ENCODE peak calls at places on chromosome 9, in ten cellular contexts. One of them, this sample, is unnamed. For H3K4me1, the result is how much of the 10 kb centered on the place peaks cover.

GRCh38 chr9:20623021-20623747 is 885 bp upstream of the MLLT3 start:
- DNase-seq in Peyer's patch: peak
- DNase-seq in CD8-positive, alpha-beta T cell: peak
- DNase-seq in mesendoderm: peak
- DNase-seq in CD8-positive, alpha-beta memory T cell: peak
- DNase-seq in left ventricle myocardium inferior: peak
- DNase-seq in A549: no peak
- DNase-seq in effector memory CD4-positive, alpha-beta T cell: peak
- DNase-seq in adrenal gland: peak
- DNase-seq in uterus: no peak
- DNase-seq in this sample: peak

GRCh38 chr9:97109194-97109811 is 70.4 kb upstream of the CTSV start:
- DNase-seq in adrenal gland: peak
- DNase-seq in A549: peak
- DNase-seq in left ventricle myocardium inferior: no peak
- DNase-seq in uterus: no peak
- DNase-seq in effector memory CD4-positive, alpha-beta T cell: no peak
- DNase-seq in CD8-positive, alpha-beta T cell: no peak
- DNase-seq in CD8-positive, alpha-beta memory T cell: no peak
- DNase-seq in mesendoderm: peak
- DNase-seq in Peyer's patch: no peak
- DNase-seq in this sample: no peak

GRCh38 chr9:36499156-36499886 is 73.4 kb upstream of the MELK start:
- DNase-seq in mesendoderm: no peak
- DNase-seq in Peyer's patch: no peak
- DNase-seq in effector memory CD4-positive, alpha-beta T cell: no peak
- DNase-seq in uterus: no peak
- DNase-seq in adrenal gland: no peak
- DNase-seq in left ventricle myocardium inferior: no peak
- DNase-seq in CD8-positive, alpha-beta memory T cell: no peak
- DNase-seq in A549: no peak
- DNase-seq in CD8-positive, alpha-beta T cell: no peak
- DNase-seq in this sample: no peak

GRCh38 chr9:79542735-79543504 is 28.8 kb upstream of the TLE4 start:
- DNase-seq in left ventricle myocardium inferior: no peak
- DNase-seq in A549: no peak
- DNase-seq in CD8-positive, alpha-beta T cell: no peak
- DNase-seq in adrenal gland: no peak
- DNase-seq in CD8-positive, alpha-beta memory T cell: no peak
- DNase-seq in Peyer's patch: no peak
- DNase-seq in effector memory CD4-positive, alpha-beta T cell: no peak
- DNase-seq in uterus: no peak
- DNase-seq in mesendoderm: peak
- DNase-seq in this sample: no peak

GRCh38 chr9:101718176-101718575 is 20.3 kb downstream of the GRIN3A start:
- DNase-seq in Peyer's patch: no peak
- DNase-seq in mesendoderm: no peak
- DNase-seq in adrenal gland: no peak
- DNase-seq in A549: no peak
- DNase-seq in uterus: no peak
- DNase-seq in CD8-positive, alpha-beta T cell: no peak
- DNase-seq in left ventricle myocardium inferior: no peak
- DNase-seq in CD8-positive, alpha-beta memory T cell: no peak
- DNase-seq in effector memory CD4-positive, alpha-beta T cell: no peak
- DNase-seq in this sample: no peak

GRCh38 chr9:4902135-4902475 is 83.0 kb upstream of the JAK2 start:
- DNase-seq in left ventricle myocardium inferior: no peak
- DNase-seq in adrenal gland: no peak
- DNase-seq in Peyer's patch: no peak
- DNase-seq in uterus: no peak
- DNase-seq in mesendoderm: no peak
- DNase-seq in A549: no peak
- DNase-seq in effector memory CD4-positive, alpha-beta T cell: no peak
- DNase-seq in CD8-positive, alpha-beta memory T cell: no peak
- DNase-seq in CD8-positive, alpha-beta T cell: no peak
- DNase-seq in this sample: no peak

GRCh38 chr9:90024419-90024818 is 419.6 kb downstream of the GADD45G start:
- DNase-seq in CD8-positive, alpha-beta memory T cell: no peak
- DNase-seq in left ventricle myocardium inferior: no peak
- DNase-seq in Peyer's patch: no peak
- DNase-seq in mesendoderm: no peak
- DNase-seq in CD8-positive, alpha-beta T cell: no peak
- DNase-seq in adrenal gland: no peak
- DNase-seq in uterus: no peak
- DNase-seq in effector memory CD4-positive, alpha-beta T cell: no peak
- DNase-seq in A549: no peak
- DNase-seq in this sample: no peak

GRCh38 chr9:129139233-129139992 is 28.2 kb downstream of the PTPA start:
- DNase-seq in left ventricle myocardium inferior: peak
- DNase-seq in adrenal gland: peak
- DNase-seq in CD8-positive, alpha-beta memory T cell: peak
- DNase-seq in CD8-positive, alpha-beta T cell: peak
- DNase-seq in mesendoderm: peak
- DNase-seq in A549: peak
- DNase-seq in effector memory CD4-positive, alpha-beta T cell: peak
- DNase-seq in uterus: peak
- DNase-seq in Peyer's patch: peak
- DNase-seq in this sample: peak

GRCh38 chr9:69476016-69476415 is 151.0 kb downstream of the ENTREP1 start:
- DNase-seq in uterus: no peak
- DNase-seq in effector memory CD4-positive, alpha-beta T cell: no peak
- DNase-seq in CD8-positive, alpha-beta T cell: peak
- DNase-seq in Peyer's patch: no peak
- DNase-seq in A549: no peak
- DNase-seq in CD8-positive, alpha-beta memory T cell: no peak
- DNase-seq in mesendoderm: no peak
- DNase-seq in adrenal gland: no peak
- DNase-seq in left ventricle myocardium inferior: no peak
- DNase-seq in this sample: no peak

GRCh38 chr9:69476797-69477196 is 151.8 kb downstream of the ENTREP1 start:
- DNase-seq in CD8-positive, alpha-beta memory T cell: no peak
- DNase-seq in adrenal gland: no peak
- DNase-seq in mesendoderm: peak
- DNase-seq in CD8-positive, alpha-beta T cell: no peak
- DNase-seq in uterus: no peak
- DNase-seq in left ventricle myocardium inferior: no peak
- DNase-seq in effector memory CD4-positive, alpha-beta T cell: no peak
- DNase-seq in Peyer's patch: no peak
- DNase-seq in A549: peak
- DNase-seq in this sample: no peak

GRCh38 chr9:69471433-69471832 is 146.4 kb downstream of the ENTREP1 start:
- DNase-seq in uterus: no peak
- DNase-seq in Peyer's patch: no peak
- DNase-seq in adrenal gland: no peak
- DNase-seq in mesendoderm: no peak
- DNase-seq in effector memory CD4-positive, alpha-beta T cell: no peak
- DNase-seq in A549: peak
- DNase-seq in left ventricle myocardium inferior: no peak
- DNase-seq in CD8-positive, alpha-beta T cell: no peak
- DNase-seq in CD8-positive, alpha-beta memory T cell: no peak
- DNase-seq in this sample: no peak

GRCh38 chr9:69472101-69472625 is 147.1 kb downstream of the ENTREP1 start:
- DNase-seq in uterus: no peak
- DNase-seq in mesendoderm: peak
- DNase-seq in A549: no peak
- DNase-seq in Peyer's patch: no peak
- DNase-seq in left ventricle myocardium inferior: no peak
- DNase-seq in effector memory CD4-positive, alpha-beta T cell: no peak
- DNase-seq in adrenal gland: no peak
- DNase-seq in CD8-positive, alpha-beta T cell: no peak
- DNase-seq in CD8-positive, alpha-beta memory T cell: no peak
- DNase-seq in this sample: no peak

DNA sequence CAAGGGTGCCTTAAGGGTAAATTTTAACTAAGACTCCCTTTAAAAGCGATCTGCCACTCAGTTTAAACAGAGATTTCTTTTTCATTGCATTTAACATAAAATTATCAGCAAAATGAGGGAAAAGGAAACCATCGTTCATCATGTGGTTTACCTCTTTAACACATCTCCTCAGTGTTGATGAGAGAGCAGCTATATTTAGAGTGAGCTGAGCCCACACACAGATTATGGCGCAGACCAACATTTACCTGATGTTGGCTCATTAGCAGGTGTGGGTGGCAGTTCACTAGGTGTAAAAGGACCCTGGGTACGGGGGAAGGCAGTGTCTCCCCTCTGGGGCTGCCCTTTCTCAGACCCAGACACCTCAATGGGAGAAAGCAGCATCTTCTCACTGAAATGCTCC is 149.8 kb downstream of the ENTREP1 start:
- DNase-seq in mesendoderm: no peak
- DNase-seq in adrenal gland: no peak
- DNase-seq in CD8-positive, alpha-beta memory T cell: no peak
- DNase-seq in uterus: no peak
- DNase-seq in CD8-positive, alpha-beta T cell: no peak
- DNase-seq in A549: no peak
- DNase-seq in left ventricle myocardium inferior: no peak
- DNase-seq in Peyer's patch: no peak
- DNase-seq in effector memory CD4-positive, alpha-beta T cell: no peak
- DNase-seq in this sample: no peak
- H3K4me1 ChIP-seq in mesendoderm: under half
- H3K4me1 ChIP-seq in adrenal gland: under half
- H3K4me1 ChIP-seq in CD8-positive, alpha-beta memory T cell: under half
- H3K4me1 ChIP-seq in uterus: under half
- H3K4me1 ChIP-seq in CD8-positive, alpha-beta T cell: under half
- H3K4me1 ChIP-seq in A549: under half
- H3K4me1 ChIP-seq in left ventricle myocardium inferior: under half
- H3K4me1 ChIP-seq in Peyer's patch: under half
- H3K4me1 ChIP-seq in effector memory CD4-positive, alpha-beta T cell: under half
- H3K4me1 ChIP-seq in this sample: under half

DNA sequence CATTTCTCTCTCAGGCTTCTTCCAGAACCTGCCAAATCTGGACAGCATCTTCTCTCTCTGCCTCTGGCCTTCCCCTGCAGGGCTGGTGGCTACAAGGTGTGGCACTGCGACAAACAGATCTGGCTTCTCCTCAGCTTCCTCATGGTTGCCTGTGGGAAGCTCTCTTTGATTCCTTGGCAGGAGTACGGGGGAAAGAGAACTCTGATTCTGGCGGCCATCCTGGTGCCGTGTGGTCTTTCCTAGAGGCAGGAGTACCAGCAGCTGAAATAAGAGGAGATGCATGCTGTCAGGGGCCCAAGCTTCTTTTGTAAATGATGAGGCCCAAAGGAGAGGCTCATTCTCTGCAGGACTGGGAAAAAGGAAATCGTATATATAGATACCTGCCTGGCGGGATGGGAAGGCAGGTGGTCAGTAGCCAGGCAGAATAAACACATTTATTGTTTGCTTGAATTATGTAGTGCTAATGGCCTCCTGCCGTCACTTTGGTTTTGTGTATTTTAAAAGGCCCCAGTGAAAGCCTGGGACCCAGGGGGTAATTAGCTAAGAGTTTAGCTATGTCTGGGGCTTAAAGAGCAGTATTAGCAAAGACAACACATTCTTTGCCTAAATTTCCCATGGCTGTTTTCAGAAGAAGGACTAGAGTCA is at the start of gene CER1:
- DNase-seq in adrenal gland: no peak
- DNase-seq in Peyer's patch: no peak
- DNase-seq in left ventricle myocardium inferior: no peak
- DNase-seq in mesendoderm: peak
- DNase-seq in CD8-positive, alpha-beta memory T cell: no peak
- DNase-seq in effector memory CD4-positive, alpha-beta T cell: no peak
- DNase-seq in A549: no peak
- DNase-seq in uterus: no peak
- DNase-seq in CD8-positive, alpha-beta T cell: no peak
- DNase-seq in this sample: no peak
- H3K4me3 ChIP-seq in adrenal gland: no peak
- H3K4me3 ChIP-seq in Peyer's patch: no peak
- H3K4me3 ChIP-seq in left ventricle myocardium inferior: no peak
- H3K4me3 ChIP-seq in mesendoderm: peak
- H3K4me3 ChIP-seq in CD8-positive, alpha-beta memory T cell: no peak
- H3K4me3 ChIP-seq in effector memory CD4-positive, alpha-beta T cell: no peak
- H3K4me3 ChIP-seq in A549: no peak
- H3K4me3 ChIP-seq in uterus: no peak
- H3K4me3 ChIP-seq in CD8-positive, alpha-beta T cell: no peak
- H3K4me3 ChIP-seq in this sample: no peak

DNA sequence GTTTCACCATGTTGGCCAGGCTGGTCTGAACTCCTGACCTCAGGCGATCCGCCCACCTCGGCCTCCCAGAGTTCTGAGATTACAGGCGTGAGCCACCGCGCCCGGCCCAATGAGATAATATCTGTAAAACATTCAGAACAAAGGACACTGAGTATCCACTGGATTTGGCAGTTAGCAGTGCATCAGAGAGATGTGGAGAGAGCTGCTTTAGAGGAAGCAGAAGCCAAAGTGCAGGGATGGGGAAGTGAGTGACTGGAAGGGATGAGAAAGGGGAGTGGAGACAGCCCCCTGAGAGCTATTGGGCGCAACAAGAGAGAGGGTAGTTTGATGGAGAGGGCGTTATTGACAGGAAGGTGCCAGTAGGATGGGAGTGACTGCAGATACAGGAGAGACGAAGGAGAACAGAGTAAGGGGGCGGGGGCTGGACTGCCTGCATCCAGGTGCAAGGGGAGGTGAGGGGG is 157.5 kb upstream of the SHB start:
- DNase-seq in adrenal gland: no peak
- DNase-seq in mesendoderm: peak
- DNase-seq in uterus: no peak
- DNase-seq in effector memory CD4-positive, alpha-beta T cell: no peak
- DNase-seq in Peyer's patch: no peak
- DNase-seq in A549: peak
- DNase-seq in left ventricle myocardium inferior: no peak
- DNase-seq in CD8-positive, alpha-beta memory T cell: no peak
- DNase-seq in CD8-positive, alpha-beta T cell: no peak
- DNase-seq in this sample: no peak
- H3K4me1 ChIP-seq in adrenal gland: under half
- H3K4me1 ChIP-seq in mesendoderm: under half
- H3K4me1 ChIP-seq in uterus: under half
- H3K4me1 ChIP-seq in effector memory CD4-positive, alpha-beta T cell: under half
- H3K4me1 ChIP-seq in Peyer's patch: under half
- H3K4me1 ChIP-seq in A549: under half
- H3K4me1 ChIP-seq in left ventricle myocardium inferior: under half
- H3K4me1 ChIP-seq in CD8-positive, alpha-beta memory T cell: under half
- H3K4me1 ChIP-seq in CD8-positive, alpha-beta T cell: under half
- H3K4me1 ChIP-seq in this sample: under half

GRCh38 chr9:137486141-137486490 is 27.0 kb upstream of the NSMF start:
- DNase-seq in CD8-positive, alpha-beta T cell: no peak
- DNase-seq in adrenal gland: no peak
- DNase-seq in Peyer's patch: no peak
- DNase-seq in left ventricle myocardium inferior: no peak
- DNase-seq in mesendoderm: no peak
- DNase-seq in effector memory CD4-positive, alpha-beta T cell: no peak
- DNase-seq in CD8-positive, alpha-beta memory T cell: no peak
- DNase-seq in A549: no peak
- DNase-seq in uterus: no peak
- DNase-seq in this sample: no peak

GRCh38 chr9:137485343-137486140 is 26.4 kb upstream of the NSMF start:
- DNase-seq in CD8-positive, alpha-beta memory T cell: no peak
- DNase-seq in uterus: no peak
- DNase-seq in adrenal gland: no peak
- DNase-seq in mesendoderm: no peak
- DNase-seq in Peyer's patch: no peak
- DNase-seq in left ventricle myocardium inferior: no peak
- DNase-seq in A549: no peak
- DNase-seq in CD8-positive, alpha-beta T cell: no peak
- DNase-seq in effector memory CD4-positive, alpha-beta T cell: no peak
- DNase-seq in this sample: no peak

GRCh38 chr9:137482094-137482781 is 23.1 kb upstream of the NSMF start:
- DNase-seq in CD8-positive, alpha-beta memory T cell: no peak
- DNase-seq in effector memory CD4-positive, alpha-beta T cell: no peak
- DNase-seq in Peyer's patch: no peak
- DNase-seq in left ventricle myocardium inferior: no peak
- DNase-seq in uterus: peak
- DNase-seq in adrenal gland: peak
- DNase-seq in A549: peak
- DNase-seq in mesendoderm: no peak
- DNase-seq in CD8-positive, alpha-beta T cell: peak
- DNase-seq in this sample: no peak

GRCh38 chr9:137486545-137487453 is 27.7 kb upstream of the NSMF start:
- DNase-seq in uterus: no peak
- DNase-seq in left ventricle myocardium inferior: no peak
- DNase-seq in Peyer's patch: no peak
- DNase-seq in adrenal gland: no peak
- DNase-seq in CD8-positive, alpha-beta T cell: no peak
- DNase-seq in mesendoderm: no peak
- DNase-seq in CD8-positive, alpha-beta memory T cell: no peak
- DNase-seq in A549: no peak
- DNase-seq in effector memory CD4-positive, alpha-beta T cell: no peak
- DNase-seq in this sample: no peak

GRCh38 chr9:137484551-137485315 is 25.6 kb upstream of the NSMF start:
- DNase-seq in adrenal gland: no peak
- DNase-seq in left ventricle myocardium inferior: no peak
- DNase-seq in mesendoderm: no peak
- DNase-seq in CD8-positive, alpha-beta T cell: no peak
- DNase-seq in uterus: no peak
- DNase-seq in A549: no peak
- DNase-seq in effector memory CD4-positive, alpha-beta T cell: no peak
- DNase-seq in Peyer's patch: no peak
- DNase-seq in CD8-positive, alpha-beta memory T cell: no peak
- DNase-seq in this sample: no peak
- H3K4me3 ChIP-seq in adrenal gland: no peak
- H3K4me3 ChIP-seq in left ventricle myocardium inferior: no peak
- H3K4me3 ChIP-seq in mesendoderm: no peak
- H3K4me3 ChIP-seq in CD8-positive, alpha-beta T cell: no peak
- H3K4me3 ChIP-seq in uterus: no peak
- H3K4me3 ChIP-seq in A549: no peak
- H3K4me3 ChIP-seq in effector memory CD4-positive, alpha-beta T cell: no peak
- H3K4me3 ChIP-seq in Peyer's patch: no peak
- H3K4me3 ChIP-seq in CD8-positive, alpha-beta memory T cell: no peak
- H3K4me3 ChIP-seq in this sample: no peak